ENCODE peak calls at places on chromosomes 1 and 21, in eight cellular contexts. F is T-helper 2 cell; O is kidney epithelial cell; R is GM23338; V is SW 1271; T is HFF-Myc; E is activated CD4-positive, alpha-beta memory T cell treated with anti-CD3 and anti-CD28 coated beads for 36 hours; K is hepatic stellate cell. I is an unnamed sample.

GRCh38 chr1:235098991-235099390 is 29.6 kb downstream of the TOMM20 start:
- DNase-seq in F (no peak), O (no peak), R (no peak), V (no peak), T (no peak), E (no peak), K (no peak), I (no peak)

GRCh38 chr1:240768979-240769378 is 157.0 kb upstream of the GREM2 start:
- DNase-seq in F (no peak), O (no peak), R (peak), V (no peak), T (no peak), E (no peak), K (no peak), I (no peak)

GRCh38 chr1:56034222-56034621 is 545.1 kb downstream of the PLPP3 start:
- DNase-seq in F (no peak), O (no peak), R (no peak), V (no peak), T (no peak), E (no peak), K (peak), I (peak)

GRCh38 chr1:14320986-14321385 is 277.5 kb upstream of the KAZN start:
- DNase-seq in F (no peak), O (no peak), R (no peak), V (no peak), T (no peak), E (no peak), K (no peak), I (no peak)

GRCh38 chr1:48687271-48688045 is 89.2 kb downstream of the BEND5 start:
- DNase-seq in F (no peak), O (peak), R (no peak), V (no peak), T (no peak), E (no peak), K (no peak), I (no peak)

GRCh38 chr21:43196789-43197188 is 28.0 kb downstream of the CRYAA start:
- DNase-seq in F (no peak), O (no peak), R (no peak), V (no peak), T (no peak), E (no peak), K (no peak), I (no peak)

GRCh38 chr1:74341702-74342339 is 106.6 kb downstream of the TNNI3K start:
- DNase-seq in F (no peak), O (no peak), R (no peak), V (no peak), T (no peak), E (no peak), K (no peak), I (no peak)

GRCh38 chr1:156551866-156552265 is 20.5 kb downstream of the IQGAP3 start:
- DNase-seq in F (no peak), O (peak), R (no peak), V (peak), T (no peak), E (no peak), K (no peak), I (no peak)

GRCh38 chr1:93804412-93804811 is 74.6 kb downstream of the DNTTIP2 start:
- DNase-seq in F (no peak), O (peak), R (no peak), V (peak), T (peak), E (no peak), K (peak), I (peak)

GRCh38 chr1:23448846-23449245 is 24.3 kb upstream of the TCEA3 start:
- DNase-seq in F (no peak), O (no peak), R (no peak), V (no peak), T (no peak), E (no peak), K (no peak), I (no peak)

GRCh38 chr1:56416385-56416972 is 162.9 kb downstream of the PLPP3 start:
- DNase-seq in F (no peak), O (no peak), R (no peak), V (no peak), T (no peak), E (no peak), K (no peak), I (no peak)

GRCh38 chr1:48817505-48818114 is 40.9 kb upstream of the BEND5 start:
- DNase-seq in F (no peak), O (no peak), R (peak), V (peak), T (peak), E (peak), K (no peak), I (peak)

GRCh38 chr1:24921938-24922662 is 8.0 kb downstream of the RUNX3 start:
- DNase-seq in F (peak), O (no peak), R (no peak), V (no peak), T (no peak), E (peak), K (no peak), I (no peak)

GRCh38 chr1:200351826-200352549 is 57.8 kb downstream of the ZNF281 start:
- DNase-seq in F (peak), O (no peak), R (no peak), V (peak), T (peak), E (peak), K (peak), I (peak)

I was measured in non-pigmented ciliary epithelial cell.